ENCODE peak calls at places on chromosomes 1 and 21, in seven cellular contexts. N is stimulated activated effector memory CD8-positive, alpha-beta T cell treated with anti-CD3 and anti-CD28 coated beads, Interleukin-12 subunit alpha, Interleukin-12 subunit beta, amount 100 ng/mL, for 72 hours; E is right cardiac atrium; G is CD4-positive, alpha-beta T cell; L is mucosa of descending colon; A is stimulated activated naive B cell treated with anti-CD40 and anti-IgM and Interleukin-4, amounts not matched to agents 10 μg/mL and 1 μg/mL and 100 μg/mL, for 72 hours; X is body of pancreas. I is an unnamed sample.

GRCh38 chr1:77888071-77888428 is 374 bp upstream of the NEXN start:
- ATAC-seq in L (peak; percentile 50), N (no peak), A (peak; percentile 7), E (peak; percentile 85), X (peak; percentile 51), G (no peak), I (no peak)

GRCh38 chr1:160789702-160790611 is 6.0 kb upstream of the LY9 start:
- ATAC-seq in L (peak; percentile 81), A (peak; percentile 90), E (no peak), N (peak; percentile 52), X (no peak), G (peak; percentile 21), I (peak; percentile 29)

GRCh38 chr1:4603317-4604110 is 50.9 kb upstream of the AJAP1 start:
- ATAC-seq in X (no peak), G (no peak), E (no peak), A (no peak), L (no peak), N (no peak), I (no peak)

GRCh38 chr1:3114131-3114744 is 45.2 kb downstream of the PRDM16 start:
- ATAC-seq in E (no peak), L (no peak), A (no peak), X (no peak), N (no peak), G (no peak), I (no peak)

GRCh38 chr21:33588485-33589335 is at the start of gene DONSON:
- ATAC-seq in N (peak; percentile 96), E (peak; percentile 98), A (peak; percentile 97), G (peak; percentile 90), X (peak; percentile 97), L (peak; percentile 99), I (peak; percentile 98)

GRCh38 chr21:25425156-25425555 is 182.1 kb downstream of the MRPL39 start:
- ATAC-seq in X (no peak), A (peak; percentile 48), E (no peak), L (no peak), N (no peak), G (no peak), I (no peak)

GRCh38 chr1:183417691-183418491 is at the start of gene NMNAT2:
- ATAC-seq in E (peak; percentile 67), L (no peak), A (no peak), X (no peak), G (no peak), N (no peak), I (no peak)

GRCh38 chr1:241323510-241323909 is 33.5 kb downstream of the RGS7 start:
- ATAC-seq in E (no peak), N (no peak), A (no peak), L (no peak), G (no peak), X (no peak), I (no peak)

GRCh38 chr1:23601968-23602876 is 42.9 kb upstream of the ID3 start:
- ATAC-seq in X (no peak), N (no peak), G (peak; percentile 56), L (peak; percentile 48), E (no peak), A (peak; percentile 41), I (peak; percentile 46)

GRCh38 chr1:221987860-221988520 is 246.1 kb upstream of the DUSP10 start:
- ATAC-seq in X (no peak), L (no peak), A (no peak), N (peak; percentile 68), G (no peak), E (no peak), I (peak; percentile 71)

GRCh38 chr1:21950734-21951575 is 13.8 kb upstream of the HSPG2 start:
- ATAC-seq in L (no peak), G (no peak), X (no peak), E (no peak), A (no peak), N (peak; percentile 17), I (no peak)

GRCh38 chr21:26800455-26801454 is 44.5 kb downstream of the ADAMTS1 start:
- ATAC-seq in N (no peak), G (no peak), E (peak; percentile 50), X (peak; percentile 47), A (no peak), L (no peak), I (no peak)

GRCh38 chr1:161209790-161210409 is 5.2 kb upstream of the FCER1G start:
- ATAC-seq in X (peak; percentile 85), L (peak; percentile 92), E (peak; percentile 54), A (peak; percentile 91), N (peak; percentile 86), G (peak; percentile 98), I (peak; percentile 86)

GRCh38 chr1:176831150-176831549 is 333.4 kb downstream of the ASTN1 start:
- ATAC-seq in A (peak; percentile 7), E (no peak), X (no peak), L (no peak), G (no peak), N (peak; percentile 36), I (no peak)

GRCh38 chr1:173062156-173062938 is 11.6 kb upstream of the TNFSF18 start:
- ATAC-seq in X (no peak), E (no peak), L (peak; percentile 86), G (no peak), N (peak; percentile 55), A (no peak), I (peak; percentile 40)

GRCh38 chr1:208100906-208101305 is 143.3 kb downstream of the PLXNA2 start:
- ATAC-seq in E (peak; percentile 29), A (no peak), L (no peak), G (no peak), X (no peak), N (no peak), I (no peak)

GRCh38 chr1:17098440-17099317 is 20.6 kb downstream of the PADI2 start:
- ATAC-seq in G (no peak), L (no peak), A (no peak), X (no peak), E (no peak), N (no peak), I (no peak)

GRCh38 chr1:19043579-19044443 is 87.3 kb upstream of the IFFO2 start:
- ATAC-seq in E (no peak), N (no peak), A (no peak), X (peak; percentile 8), G (no peak), L (no peak), I (no peak)

GRCh38 chr1:186541003-186541402 is 80.1 kb upstream of the PDC start:
- ATAC-seq in G (no peak), X (no peak), L (no peak), A (no peak), N (no peak), E (peak; percentile 26), I (no peak)

I was measured in activated T-helper 17 cell treated with anti-CD3 and anti-CD28 coated beads, Interleukin-2, amount 50 U/mL, for 72 hours.